ENCODE peak calls at places on chromosomes 1 and 21, in ten cellular contexts. One of them, this sample, is unnamed.

GRCh38 chr21:40054403-40054802 is 187.2 kb downstream of the PCP4 start:
- DNase-seq in ACHN: no peak
- DNase-seq in T-cell: no peak
- DNase-seq in SW480: peak; percentile 95
- DNase-seq in cardiac muscle cell: no peak
- DNase-seq in H9: no peak
- DNase-seq in ureter: peak; percentile 81
- DNase-seq in posterior cingulate gyrus: no peak
- DNase-seq in AG08395: no peak
- DNase-seq in C1 segment of cervical spinal cord: peak; percentile 1
- DNase-seq in this sample: no peak

GRCh38 chr1:79198841-79199240 is 192.3 kb upstream of the ADGRL4 start:
- DNase-seq in ACHN: no peak
- DNase-seq in T-cell: no peak
- DNase-seq in SW480: no peak
- DNase-seq in cardiac muscle cell: no peak
- DNase-seq in H9: no peak
- DNase-seq in ureter: no peak
- DNase-seq in posterior cingulate gyrus: no peak
- DNase-seq in AG08395: peak; percentile 56
- DNase-seq in C1 segment of cervical spinal cord: no peak
- DNase-seq in this sample: no peak

GRCh38 chr1:110462964-110463363 is 12.0 kb downstream of the PROK1 start:
- DNase-seq in ACHN: peak; percentile 5
- DNase-seq in T-cell: no peak
- DNase-seq in SW480: no peak
- DNase-seq in cardiac muscle cell: no peak
- DNase-seq in H9: no peak
- DNase-seq in ureter: no peak
- DNase-seq in posterior cingulate gyrus: no peak
- DNase-seq in AG08395: no peak
- DNase-seq in C1 segment of cervical spinal cord: no peak
- DNase-seq in this sample: no peak

GRCh38 chr1:174789399-174789798 is 210.3 kb upstream of the CACYBP start:
- DNase-seq in ACHN: peak; percentile 81
- DNase-seq in T-cell: no peak
- DNase-seq in SW480: no peak
- DNase-seq in cardiac muscle cell: no peak
- DNase-seq in H9: no peak
- DNase-seq in ureter: no peak
- DNase-seq in posterior cingulate gyrus: no peak
- DNase-seq in AG08395: peak; percentile 69
- DNase-seq in C1 segment of cervical spinal cord: no peak
- DNase-seq in this sample: no peak

GRCh38 chr1:236862615-236863211 is 67.6 kb downstream of the MTR start:
- DNase-seq in ACHN: peak; percentile 72
- DNase-seq in T-cell: no peak
- DNase-seq in SW480: no peak
- DNase-seq in cardiac muscle cell: no peak
- DNase-seq in H9: no peak
- DNase-seq in ureter: no peak
- DNase-seq in posterior cingulate gyrus: no peak
- DNase-seq in AG08395: peak; percentile 17
- DNase-seq in C1 segment of cervical spinal cord: no peak
- DNase-seq in this sample: no peak

GRCh38 chr1:188154196-188154595 is 1325.4 kb downstream of the PLA2G4A start:
- DNase-seq in ACHN: no peak
- DNase-seq in T-cell: no peak
- DNase-seq in SW480: no peak
- DNase-seq in cardiac muscle cell: no peak
- DNase-seq in H9: no peak
- DNase-seq in ureter: no peak
- DNase-seq in posterior cingulate gyrus: no peak
- DNase-seq in AG08395: no peak
- DNase-seq in C1 segment of cervical spinal cord: no peak
- DNase-seq in this sample: no peak

GRCh38 chr1:36176151-36176949 is 20.4 kb downstream of the MAP7D1 start:
- DNase-seq in ACHN: no peak
- DNase-seq in T-cell: no peak
- DNase-seq in SW480: no peak
- DNase-seq in cardiac muscle cell: no peak
- DNase-seq in H9: peak; percentile 80
- DNase-seq in ureter: no peak
- DNase-seq in posterior cingulate gyrus: no peak
- DNase-seq in AG08395: no peak
- DNase-seq in C1 segment of cervical spinal cord: no peak
- DNase-seq in this sample: no peak

GRCh38 chr1:44646711-44647110 is 27.6 kb downstream of the TMEM53 start:
- DNase-seq in ACHN: no peak
- DNase-seq in T-cell: no peak
- DNase-seq in SW480: no peak
- DNase-seq in cardiac muscle cell: no peak
- DNase-seq in H9: no peak
- DNase-seq in ureter: no peak
- DNase-seq in posterior cingulate gyrus: no peak
- DNase-seq in AG08395: no peak
- DNase-seq in C1 segment of cervical spinal cord: no peak
- DNase-seq in this sample: no peak

GRCh38 chr1:1088036-1088800 is 14.1 kb upstream of the RNF223 start:
- DNase-seq in ACHN: no peak
- DNase-seq in T-cell: no peak
- DNase-seq in SW480: no peak
- DNase-seq in cardiac muscle cell: no peak
- DNase-seq in H9: no peak
- DNase-seq in ureter: no peak
- DNase-seq in posterior cingulate gyrus: no peak
- DNase-seq in AG08395: no peak
- DNase-seq in C1 segment of cervical spinal cord: no peak
- DNase-seq in this sample: no peak

GRCh38 chr1:243963566-243963965 is 87.5 kb upstream of the ZBTB18 start:
- DNase-seq in ACHN: no peak
- DNase-seq in T-cell: no peak
- DNase-seq in SW480: no peak
- DNase-seq in cardiac muscle cell: no peak
- DNase-seq in H9: no peak
- DNase-seq in ureter: no peak
- DNase-seq in posterior cingulate gyrus: no peak
- DNase-seq in AG08395: no peak
- DNase-seq in C1 segment of cervical spinal cord: no peak
- DNase-seq in this sample: no peak

GRCh38 chr1:34478460-34479076 is 276.3 kb upstream of the GJB5 start:
- DNase-seq in ACHN: no peak
- DNase-seq in T-cell: no peak
- DNase-seq in SW480: peak; percentile 48
- DNase-seq in cardiac muscle cell: peak; percentile 14
- DNase-seq in H9: peak; percentile 50
- DNase-seq in ureter: no peak
- DNase-seq in posterior cingulate gyrus: no peak
- DNase-seq in AG08395: no peak
- DNase-seq in C1 segment of cervical spinal cord: no peak
- DNase-seq in this sample: no peak

GRCh38 chr1:210340751-210341328 is 12.1 kb downstream of the HHAT start:
- DNase-seq in ACHN: no peak
- DNase-seq in T-cell: no peak
- DNase-seq in SW480: no peak
- DNase-seq in cardiac muscle cell: no peak
- DNase-seq in H9: no peak
- DNase-seq in ureter: no peak
- DNase-seq in posterior cingulate gyrus: no peak
- DNase-seq in AG08395: no peak
- DNase-seq in C1 segment of cervical spinal cord: no peak
- DNase-seq in this sample: no peak

GRCh38 chr1:93614550-93615200 is 67.0 kb downstream of the BCAR3 start:
- DNase-seq in ACHN: no peak
- DNase-seq in T-cell: no peak
- DNase-seq in SW480: no peak
- DNase-seq in cardiac muscle cell: no peak
- DNase-seq in H9: no peak
- DNase-seq in ureter: no peak
- DNase-seq in posterior cingulate gyrus: no peak
- DNase-seq in AG08395: peak; percentile 78
- DNase-seq in C1 segment of cervical spinal cord: no peak
- DNase-seq in this sample: peak; percentile 56

GRCh38 chr1:213125686-213126085 is 74.6 kb downstream of the RPS6KC1 start:
- DNase-seq in ACHN: no peak
- DNase-seq in T-cell: no peak
- DNase-seq in SW480: no peak
- DNase-seq in cardiac muscle cell: no peak
- DNase-seq in H9: no peak
- DNase-seq in ureter: no peak
- DNase-seq in posterior cingulate gyrus: no peak
- DNase-seq in AG08395: no peak
- DNase-seq in C1 segment of cervical spinal cord: no peak
- DNase-seq in this sample: no peak

GRCh38 chr1:219505886-219506285 is 107.0 kb downstream of the ZC3H11B start:
- DNase-seq in ACHN: no peak
- DNase-seq in T-cell: no peak
- DNase-seq in SW480: peak; percentile 32
- DNase-seq in cardiac muscle cell: no peak
- DNase-seq in H9: no peak
- DNase-seq in ureter: no peak
- DNase-seq in posterior cingulate gyrus: no peak
- DNase-seq in AG08395: no peak
- DNase-seq in C1 segment of cervical spinal cord: no peak
- DNase-seq in this sample: no peak

GRCh38 chr1:9069324-9070100 is at the start of gene SLC2A5:
- DNase-seq in ACHN: no peak
- DNase-seq in T-cell: no peak
- DNase-seq in SW480: no peak
- DNase-seq in cardiac muscle cell: no peak
- DNase-seq in H9: no peak
- DNase-seq in ureter: no peak
- DNase-seq in posterior cingulate gyrus: no peak
- DNase-seq in AG08395: no peak
- DNase-seq in C1 segment of cervical spinal cord: peak; percentile 64
- DNase-seq in this sample: no peak

GRCh38 chr1:901108-901859 is 22.4 kb upstream of the SAMD11 start:
- DNase-seq in ACHN: no peak
- DNase-seq in T-cell: no peak
- DNase-seq in SW480: no peak
- DNase-seq in cardiac muscle cell: no peak
- DNase-seq in H9: no peak
- DNase-seq in ureter: no peak
- DNase-seq in posterior cingulate gyrus: no peak
- DNase-seq in AG08395: peak; percentile 1
- DNase-seq in C1 segment of cervical spinal cord: no peak
- DNase-seq in this sample: no peak